ENCODE peak calls at places on chromosomes 1 and 21, in five cellular contexts. L is mesenchymal stem cell, Y is neuronal stem cell, S is H1, T is H9. Q is an unnamed sample.

GRCh38 chr21:45482899-45483821 is 59.1 kb downstream of the SLC19A1 start:
- DNase-seq in T (no peak), Y (no peak), L (no peak), S (no peak), Q (no peak)

GRCh38 chr1:66831529-66832239 is 30.6 kb upstream of the INSL5 start:
- DNase-seq in Y (no peak), T (no peak), S (no peak), L (no peak), Q (peak)

GRCh38 chr1:24714859-24715520 is 30.3 kb upstream of the CLIC4 start:
- DNase-seq in Y (no peak), S (no peak), L (no peak), T (no peak), Q (no peak)

GRCh38 chr1:183609313-183609712 is 19.1 kb upstream of the NCF2 start:
- DNase-seq in T (no peak), L (peak), S (no peak), Y (no peak), Q (peak)

GRCh38 chr1:42177551-42177981 is 13.0 kb upstream of the GUCA2A start:
- DNase-seq in Y (no peak), L (peak), S (no peak), T (no peak), Q (no peak)

GRCh38 chr1:37017737-37018136 is 16.6 kb downstream of the GRIK3 start:
- DNase-seq in T (no peak), S (no peak), Y (no peak), L (no peak), Q (no peak)

GRCh38 chr1:215720121-215720520 is 153.0 kb downstream of the KCTD3 start:
- DNase-seq in Y (no peak), S (no peak), L (peak), T (no peak), Q (no peak)

GRCh38 chr1:7555391-7556185 is 215.5 kb upstream of the VAMP3 start:
- DNase-seq in S (no peak), Y (no peak), T (no peak), L (no peak), Q (no peak)

GRCh38 chr1:40736085-40736531 is 44.6 kb downstream of the NFYC start:
- DNase-seq in L (peak), S (no peak), T (no peak), Y (no peak), Q (peak)

DNA sequence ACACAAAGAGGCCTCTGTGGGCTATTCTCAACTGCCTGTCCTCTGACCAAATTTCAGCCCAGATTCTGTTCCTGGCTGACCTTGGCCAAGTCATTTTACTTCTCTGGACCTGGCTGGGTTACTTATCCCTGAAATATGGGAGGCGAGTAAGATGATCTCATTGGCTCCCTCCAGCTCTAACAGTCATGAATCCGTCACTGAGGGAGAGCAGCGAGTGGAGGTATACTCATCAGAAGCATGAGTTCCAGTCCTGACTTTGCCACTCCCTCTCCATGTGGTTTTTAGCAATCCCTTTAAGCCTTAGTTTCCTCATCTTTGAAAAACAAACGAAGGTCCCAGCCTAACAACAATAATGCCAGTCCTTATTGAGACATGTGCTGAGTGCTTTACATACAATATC is 63.5 kb downstream of the CCDC185 start:
- DNase-seq in T (no peak), S (no peak), Y (no peak), L (no peak), Q (no peak)
- H2BK12ac ChIP-seq in T (no peak), S (no peak), Y (no peak), L (no peak), Q (no peak)

GRCh38 chr1:156840186-156840585 is 18.7 kb downstream of the INSRR start:
- DNase-seq in S (no peak), T (no peak), L (no peak), Y (no peak), Q (no peak)

GRCh38 chr1:156842618-156843300 is 16.2 kb downstream of the INSRR start:
- DNase-seq in T (no peak), Y (no peak), L (no peak), S (no peak), Q (no peak)

GRCh38 chr1:156839426-156840109 is 19.3 kb downstream of the INSRR start:
- DNase-seq in Y (no peak), T (no peak), S (no peak), L (no peak), Q (no peak)

GRCh38 chr1:156840880-156841279 is 18.0 kb downstream of the INSRR start:
- DNase-seq in L (no peak), S (no peak), Y (no peak), T (no peak), Q (no peak)

GRCh38 chr1:156841289-156841855 is 17.5 kb downstream of the INSRR start:
- DNase-seq in Y (no peak), L (no peak), T (no peak), S (no peak), Q (no peak)
- H2BK12ac ChIP-seq in Y (no peak), L (no peak), T (no peak), S (no peak), Q (no peak)

DNA sequence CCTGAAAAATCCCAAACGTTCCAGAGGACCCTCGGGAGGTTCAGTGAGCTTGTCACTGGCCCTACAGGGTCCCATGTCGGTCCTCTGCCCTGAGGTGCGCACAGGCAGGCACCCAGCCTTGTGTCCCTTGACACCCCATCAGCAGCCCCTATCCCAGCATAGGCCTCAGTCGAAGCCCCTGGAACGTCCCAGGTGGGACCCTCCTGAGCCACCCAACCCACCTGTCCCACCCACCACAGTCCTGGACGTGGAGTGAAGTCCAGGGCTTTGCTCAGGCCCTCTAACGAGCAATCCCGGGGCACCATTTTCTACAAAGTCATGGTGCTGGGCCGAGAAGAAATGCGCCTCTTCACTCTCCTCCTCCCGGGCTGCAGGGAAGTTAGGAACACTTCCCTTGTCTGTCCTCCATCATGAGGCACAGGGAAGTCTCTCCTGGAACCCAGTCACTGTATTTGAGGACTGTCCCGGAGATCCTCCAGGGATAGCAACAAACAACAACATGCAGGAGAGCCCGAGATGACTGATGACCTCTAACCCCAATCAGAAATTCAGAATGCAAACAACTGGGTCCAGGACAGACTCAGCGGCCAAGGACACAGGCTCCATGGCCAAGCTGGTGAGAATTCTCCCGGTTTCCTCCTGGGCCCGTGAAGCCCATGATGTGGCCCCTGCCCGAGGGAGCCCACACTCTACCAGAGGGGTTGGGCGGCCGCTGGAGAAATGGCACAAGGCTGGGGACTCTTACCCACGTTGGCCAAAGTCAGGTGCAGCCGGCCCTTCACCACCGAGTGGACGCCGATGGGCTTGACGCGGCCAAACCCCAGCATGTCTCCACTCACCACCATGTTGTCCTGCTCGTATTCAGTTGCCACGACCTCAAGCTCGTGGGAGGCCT is 105.4 kb downstream of the NPHP4 start:
- DNase-seq in Y (no peak), S (no peak), L (no peak), T (no peak), Q (no peak)
- H2BK12ac ChIP-seq in Y (no peak), S (no peak), L (no peak), T (no peak), Q (no peak)

GRCh38 chr1:244576259-244576892 is 76.5 kb upstream of the DESI2 start:
- DNase-seq in L (no peak), Y (no peak), S (no peak), T (no peak), Q (no peak)

GRCh38 chr1:244573768-244574167 is 79.2 kb upstream of the DESI2 start:
- DNase-seq in L (no peak), S (no peak), T (no peak), Y (no peak), Q (no peak)
- H2BK12ac ChIP-seq in L (no peak), S (no peak), T (no peak), Y (no peak), Q (no peak)

GRCh38 chr1:39322431-39322830 is 117.9 kb downstream of the MACF1 start:
- DNase-seq in L (no peak), T (no peak), S (no peak), Y (no peak), Q (no peak)
- H2BK12ac ChIP-seq in L (no peak), T (no peak), S (no peak), Y (no peak), Q (no peak)

GRCh38 chr1:119952496-119952895 is 56.2 kb upstream of the ADAM30 start:
- DNase-seq in T (no peak), L (no peak), Y (no peak), S (no peak), Q (no peak)

GRCh38 chr1:119954476-119955422 is 58.4 kb upstream of the ADAM30 start:
- DNase-seq in S (no peak), T (no peak), L (no peak), Y (no peak), Q (no peak)

GRCh38 chr1:119956306-119956705 is 60.0 kb upstream of the ADAM30 start:
- DNase-seq in L (no peak), S (no peak), T (no peak), Y (no peak), Q (no peak)

GRCh38 chr1:119958223-119958622 is 61.9 kb upstream of the ADAM30 start:
- DNase-seq in L (no peak), T (no peak), Y (no peak), S (no peak), Q (no peak)

DNA sequence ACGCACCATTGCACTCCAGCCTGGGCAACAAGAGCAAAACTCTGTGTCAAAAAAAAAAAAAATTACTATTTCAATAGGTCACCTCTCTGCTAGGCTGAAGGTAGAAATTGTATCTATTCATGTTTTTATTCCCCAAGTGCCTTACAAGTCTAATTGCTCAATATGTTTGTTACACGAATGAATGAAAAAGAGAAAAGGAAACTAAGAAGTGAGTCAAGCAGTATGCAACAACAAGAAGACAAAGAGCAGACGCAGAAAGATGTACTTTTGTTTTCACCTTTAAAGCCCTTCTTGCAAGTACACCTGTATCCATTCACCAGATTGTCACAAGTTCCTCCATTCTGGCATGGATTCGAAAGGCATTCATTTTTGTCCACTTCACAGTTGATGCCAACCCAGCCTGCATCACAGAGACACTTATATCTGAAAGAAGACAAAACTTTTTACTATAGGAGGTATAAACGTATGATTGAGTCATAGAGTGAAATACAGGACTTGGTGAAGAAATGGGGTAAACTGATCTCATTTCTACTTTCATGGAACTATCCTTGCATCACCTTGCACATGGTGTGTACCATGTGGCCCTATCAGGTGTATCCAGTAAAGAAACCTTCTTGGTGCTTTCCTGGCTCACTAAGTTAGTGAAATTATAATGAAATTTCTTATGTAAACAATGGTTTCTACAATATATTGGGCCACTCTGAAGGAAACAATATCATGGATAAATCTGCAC is 57.1 kb upstream of the ADAM30 start:
- DNase-seq in Y (no peak), S (no peak), T (no peak), L (no peak), Q (no peak)
- H2BK12ac ChIP-seq in Y (no peak), S (no peak), T (no peak), L (no peak), Q (no peak)

GRCh38 chr1:241470361-241470760 is 49.2 kb downstream of the FH start:
- DNase-seq in Y (no peak), T (no peak), S (no peak), L (no peak), Q (no peak)
- H2BK12ac ChIP-seq in Y (no peak), T (no peak), S (no peak), L (no peak), Q (no peak)